ENCODE peak calls at places on chromosomes 6 and 20, in six cellular contexts. One of them, this sample, is unnamed.
A peak's percentile ranks its signal among the peaks of the same experiment; 100 is the strongest.

GRCh38 chr6:103672169-103672568 is 1187.5 kb downstream of the HACE1 start:
- DNase-seq in tibial nerve: no peak
- DNase-seq in OCI-LY7: no peak
- DNase-seq in stimulated activated CD8-positive, alpha-beta memory T cell treated with anti-CD3 and anti-CD28 coated beads, Interleukin-15, amount 100 ng/mL, for 4 hours: no peak
- DNase-seq in adrenal gland: no peak
- DNase-seq in NCI-H146: no peak
- DNase-seq in this sample: no peak

GRCh38 chr6:6751197-6751596 is 162.7 kb downstream of the LY86 start:
- DNase-seq in stimulated activated CD8-positive, alpha-beta memory T cell treated with anti-CD3 and anti-CD28 coated beads, Interleukin-15, amount 100 ng/mL, for 4 hours: no peak
- DNase-seq in OCI-LY7: no peak
- DNase-seq in tibial nerve: no peak
- DNase-seq in adrenal gland: no peak
- DNase-seq in NCI-H146: no peak
- DNase-seq in this sample: no peak

GRCh38 chr6:14726816-14727493 is 518.9 kb upstream of the JARID2 start:
- DNase-seq in stimulated activated CD8-positive, alpha-beta memory T cell treated with anti-CD3 and anti-CD28 coated beads, Interleukin-15, amount 100 ng/mL, for 4 hours: no peak
- DNase-seq in tibial nerve: no peak
- DNase-seq in OCI-LY7: no peak
- DNase-seq in NCI-H146: no peak
- DNase-seq in adrenal gland: no peak
- DNase-seq in this sample: no peak

GRCh38 chr20:20593447-20594170 is 118.8 kb downstream of the RALGAPA2 start:
- DNase-seq in adrenal gland: peak; percentile 18
- DNase-seq in NCI-H146: peak; percentile 85
- DNase-seq in OCI-LY7: peak; percentile 37
- DNase-seq in tibial nerve: peak; percentile 35
- DNase-seq in stimulated activated CD8-positive, alpha-beta memory T cell treated with anti-CD3 and anti-CD28 coated beads, Interleukin-15, amount 100 ng/mL, for 4 hours: no peak
- DNase-seq in this sample: no peak

GRCh38 chr6:26197736-26198625 is 110.8 kb downstream of the HFE start:
- DNase-seq in stimulated activated CD8-positive, alpha-beta memory T cell treated with anti-CD3 and anti-CD28 coated beads, Interleukin-15, amount 100 ng/mL, for 4 hours: no peak
- DNase-seq in OCI-LY7: peak; percentile 84
- DNase-seq in NCI-H146: peak; percentile 82
- DNase-seq in tibial nerve: no peak
- DNase-seq in adrenal gland: no peak
- DNase-seq in this sample: no peak

GRCh38 chr6:40894962-40895799 is 143.8 kb downstream of the UNC5CL start:
- DNase-seq in stimulated activated CD8-positive, alpha-beta memory T cell treated with anti-CD3 and anti-CD28 coated beads, Interleukin-15, amount 100 ng/mL, for 4 hours: no peak
- DNase-seq in OCI-LY7: no peak
- DNase-seq in NCI-H146: no peak
- DNase-seq in tibial nerve: peak; percentile 12
- DNase-seq in adrenal gland: peak; percentile 67
- DNase-seq in this sample: no peak

GRCh38 chr6:158008894-158009891 is 27.5 kb downstream of the SYNJ2 start:
- DNase-seq in adrenal gland: peak; percentile 87
- DNase-seq in stimulated activated CD8-positive, alpha-beta memory T cell treated with anti-CD3 and anti-CD28 coated beads, Interleukin-15, amount 100 ng/mL, for 4 hours: no peak
- DNase-seq in NCI-H146: no peak
- DNase-seq in tibial nerve: peak; percentile 47
- DNase-seq in OCI-LY7: no peak
- DNase-seq in this sample: no peak

GRCh38 chr6:21022343-21023107 is 488.3 kb downstream of the CDKAL1 start:
- DNase-seq in stimulated activated CD8-positive, alpha-beta memory T cell treated with anti-CD3 and anti-CD28 coated beads, Interleukin-15, amount 100 ng/mL, for 4 hours: no peak
- DNase-seq in OCI-LY7: no peak
- DNase-seq in NCI-H146: peak; percentile 79
- DNase-seq in adrenal gland: no peak
- DNase-seq in tibial nerve: no peak
- DNase-seq in this sample: no peak

GRCh38 chr6:33856655-33857054 is 52.9 kb upstream of the MLN start:
- DNase-seq in tibial nerve: no peak
- DNase-seq in stimulated activated CD8-positive, alpha-beta memory T cell treated with anti-CD3 and anti-CD28 coated beads, Interleukin-15, amount 100 ng/mL, for 4 hours: peak; percentile 32
- DNase-seq in adrenal gland: no peak
- DNase-seq in NCI-H146: no peak
- DNase-seq in OCI-LY7: no peak
- DNase-seq in this sample: no peak

GRCh38 chr20:22611636-22612035 is 27.3 kb upstream of the FOXA2 start:
- DNase-seq in stimulated activated CD8-positive, alpha-beta memory T cell treated with anti-CD3 and anti-CD28 coated beads, Interleukin-15, amount 100 ng/mL, for 4 hours: no peak
- DNase-seq in OCI-LY7: no peak
- DNase-seq in tibial nerve: no peak
- DNase-seq in NCI-H146: no peak
- DNase-seq in adrenal gland: no peak
- DNase-seq in this sample: no peak

GRCh38 chr6:71621918-71622519 is 264.3 kb upstream of the RIMS1 start:
- DNase-seq in tibial nerve: no peak
- DNase-seq in stimulated activated CD8-positive, alpha-beta memory T cell treated with anti-CD3 and anti-CD28 coated beads, Interleukin-15, amount 100 ng/mL, for 4 hours: no peak
- DNase-seq in adrenal gland: no peak
- DNase-seq in OCI-LY7: peak; percentile 4
- DNase-seq in NCI-H146: no peak
- DNase-seq in this sample: no peak

GRCh38 chr6:79646006-79646405 is 14.9 kb downstream of the SH3BGRL2 start:
- DNase-seq in adrenal gland: no peak
- DNase-seq in OCI-LY7: peak; percentile 6
- DNase-seq in stimulated activated CD8-positive, alpha-beta memory T cell treated with anti-CD3 and anti-CD28 coated beads, Interleukin-15, amount 100 ng/mL, for 4 hours: no peak
- DNase-seq in NCI-H146: peak; percentile 13
- DNase-seq in tibial nerve: no peak
- DNase-seq in this sample: no peak

GRCh38 chr6:52840763-52841585 is at the start of gene GSTA5:
- DNase-seq in adrenal gland: peak; percentile 28
- DNase-seq in OCI-LY7: no peak
- DNase-seq in stimulated activated CD8-positive, alpha-beta memory T cell treated with anti-CD3 and anti-CD28 coated beads, Interleukin-15, amount 100 ng/mL, for 4 hours: no peak
- DNase-seq in NCI-H146: no peak
- DNase-seq in tibial nerve: no peak
- DNase-seq in this sample: no peak

GRCh38 chr6:160293844-160294243 is 35.2 kb upstream of the SLC22A2 start:
- DNase-seq in NCI-H146: no peak
- DNase-seq in OCI-LY7: no peak
- DNase-seq in adrenal gland: no peak
- DNase-seq in stimulated activated CD8-positive, alpha-beta memory T cell treated with anti-CD3 and anti-CD28 coated beads, Interleukin-15, amount 100 ng/mL, for 4 hours: no peak
- DNase-seq in tibial nerve: peak; percentile 8
- DNase-seq in this sample: no peak

GRCh38 chr20:22303523-22303922 is 280.8 kb downstream of the FOXA2 start:
- DNase-seq in OCI-LY7: no peak
- DNase-seq in stimulated activated CD8-positive, alpha-beta memory T cell treated with anti-CD3 and anti-CD28 coated beads, Interleukin-15, amount 100 ng/mL, for 4 hours: no peak
- DNase-seq in tibial nerve: no peak
- DNase-seq in NCI-H146: no peak
- DNase-seq in adrenal gland: no peak
- DNase-seq in this sample: no peak

GRCh38 chr6:16737389-16737788 is 23.9 kb downstream of the ATXN1 start:
- DNase-seq in tibial nerve: no peak
- DNase-seq in NCI-H146: no peak
- DNase-seq in stimulated activated CD8-positive, alpha-beta memory T cell treated with anti-CD3 and anti-CD28 coated beads, Interleukin-15, amount 100 ng/mL, for 4 hours: no peak
- DNase-seq in OCI-LY7: no peak
- DNase-seq in adrenal gland: no peak
- DNase-seq in this sample: no peak

GRCh38 chr20:17637413-17637780 is 44.6 kb downstream of the RRBP1 start:
- DNase-seq in tibial nerve: no peak
- DNase-seq in OCI-LY7: no peak
- DNase-seq in adrenal gland: no peak
- DNase-seq in stimulated activated CD8-positive, alpha-beta memory T cell treated with anti-CD3 and anti-CD28 coated beads, Interleukin-15, amount 100 ng/mL, for 4 hours: no peak
- DNase-seq in NCI-H146: no peak
- DNase-seq in this sample: no peak

GRCh38 chr6:167849846-167850459 is 23.2 kb downstream of the AFDN start:
- DNase-seq in stimulated activated CD8-positive, alpha-beta memory T cell treated with anti-CD3 and anti-CD28 coated beads, Interleukin-15, amount 100 ng/mL, for 4 hours: no peak
- DNase-seq in OCI-LY7: no peak
- DNase-seq in adrenal gland: no peak
- DNase-seq in NCI-H146: no peak
- DNase-seq in tibial nerve: no peak
- DNase-seq in this sample: no peak

GRCh38 chr20:44700306-44700705 is 14.9 kb upstream of the CCN5 start:
- DNase-seq in stimulated activated CD8-positive, alpha-beta memory T cell treated with anti-CD3 and anti-CD28 coated beads, Interleukin-15, amount 100 ng/mL, for 4 hours: no peak
- DNase-seq in adrenal gland: no peak
- DNase-seq in tibial nerve: no peak
- DNase-seq in NCI-H146: peak; percentile 77
- DNase-seq in OCI-LY7: no peak
- DNase-seq in this sample: no peak

GRCh38 chr6:3379482-3380060 is 77.3 kb downstream of the SLC22A23 start:
- DNase-seq in NCI-H146: peak; percentile 56
- DNase-seq in OCI-LY7: no peak
- DNase-seq in stimulated activated CD8-positive, alpha-beta memory T cell treated with anti-CD3 and anti-CD28 coated beads, Interleukin-15, amount 100 ng/mL, for 4 hours: no peak
- DNase-seq in tibial nerve: no peak
- DNase-seq in adrenal gland: no peak
- DNase-seq in this sample: no peak

GRCh38 chr6:22825210-22825609 is 255.8 kb downstream of the HDGFL1 start:
- DNase-seq in adrenal gland: no peak
- DNase-seq in tibial nerve: no peak
- DNase-seq in NCI-H146: no peak
- DNase-seq in stimulated activated CD8-positive, alpha-beta memory T cell treated with anti-CD3 and anti-CD28 coated beads, Interleukin-15, amount 100 ng/mL, for 4 hours: no peak
- DNase-seq in OCI-LY7: no peak
- DNase-seq in this sample: no peak

GRCh38 chr6:4640139-4640538 is 136.1 kb upstream of the CDYL start:
- DNase-seq in stimulated activated CD8-positive, alpha-beta memory T cell treated with anti-CD3 and anti-CD28 coated beads, Interleukin-15, amount 100 ng/mL, for 4 hours: no peak
- DNase-seq in NCI-H146: no peak
- DNase-seq in adrenal gland: no peak
- DNase-seq in tibial nerve: no peak
- DNase-seq in OCI-LY7: no peak
- DNase-seq in this sample: no peak

GRCh38 chr6:130927305-130927704 is 100.1 kb downstream of the SMLR1 start:
- DNase-seq in tibial nerve: no peak
- DNase-seq in stimulated activated CD8-positive, alpha-beta memory T cell treated with anti-CD3 and anti-CD28 coated beads, Interleukin-15, amount 100 ng/mL, for 4 hours: no peak
- DNase-seq in OCI-LY7: no peak
- DNase-seq in adrenal gland: no peak
- DNase-seq in NCI-H146: peak; percentile 96
- DNase-seq in this sample: no peak

GRCh38 chr6:39980839-39981580 is 46.7 kb upstream of the MOCS1 start:
- DNase-seq in adrenal gland: peak; percentile 38
- DNase-seq in stimulated activated CD8-positive, alpha-beta memory T cell treated with anti-CD3 and anti-CD28 coated beads, Interleukin-15, amount 100 ng/mL, for 4 hours: no peak
- DNase-seq in OCI-LY7: peak; percentile 34
- DNase-seq in NCI-H146: peak; percentile 49
- DNase-seq in tibial nerve: peak; percentile 65
- DNase-seq in this sample: no peak

GRCh38 chr6:34476462-34476861 is 10.6 kb downstream of the PACSIN1 start:
- DNase-seq in stimulated activated CD8-positive, alpha-beta memory T cell treated with anti-CD3 and anti-CD28 coated beads, Interleukin-15, amount 100 ng/mL, for 4 hours: no peak
- DNase-seq in tibial nerve: no peak
- DNase-seq in OCI-LY7: no peak
- DNase-seq in adrenal gland: no peak
- DNase-seq in NCI-H146: peak; percentile 19
- DNase-seq in this sample: no peak

GRCh38 chr20:49699200-49699992 is 14.3 kb downstream of the B4GALT5 start:
- DNase-seq in OCI-LY7: no peak
- DNase-seq in stimulated activated CD8-positive, alpha-beta memory T cell treated with anti-CD3 and anti-CD28 coated beads, Interleukin-15, amount 100 ng/mL, for 4 hours: no peak
- DNase-seq in tibial nerve: no peak
- DNase-seq in adrenal gland: no peak
- DNase-seq in NCI-H146: no peak
- DNase-seq in this sample: no peak

GRCh38 chr20:7723284-7723683 is 217.0 kb downstream of the HAO1 start:
- DNase-seq in stimulated activated CD8-positive, alpha-beta memory T cell treated with anti-CD3 and anti-CD28 coated beads, Interleukin-15, amount 100 ng/mL, for 4 hours: no peak
- DNase-seq in adrenal gland: no peak
- DNase-seq in NCI-H146: no peak
- DNase-seq in OCI-LY7: no peak
- DNase-seq in tibial nerve: no peak
- DNase-seq in this sample: no peak

GRCh38 chr6:65248211-65248610 is 458.8 kb downstream of the EYS start:
- DNase-seq in NCI-H146: no peak
- DNase-seq in OCI-LY7: no peak
- DNase-seq in tibial nerve: no peak
- DNase-seq in adrenal gland: no peak
- DNase-seq in stimulated activated CD8-positive, alpha-beta memory T cell treated with anti-CD3 and anti-CD28 coated beads, Interleukin-15, amount 100 ng/mL, for 4 hours: no peak
- DNase-seq in this sample: no peak

GRCh38 chr20:41717464-41717863 is 99.3 kb upstream of the CHD6 start:
- DNase-seq in NCI-H146: peak; percentile 89
- DNase-seq in stimulated activated CD8-positive, alpha-beta memory T cell treated with anti-CD3 and anti-CD28 coated beads, Interleukin-15, amount 100 ng/mL, for 4 hours: no peak
- DNase-seq in tibial nerve: no peak
- DNase-seq in OCI-LY7: no peak
- DNase-seq in adrenal gland: peak; percentile 60
- DNase-seq in this sample: no peak

GRCh38 chr6:134063121-134063965 is 10.9 kb upstream of the SLC2A12 start:
- DNase-seq in adrenal gland: no peak
- DNase-seq in stimulated activated CD8-positive, alpha-beta memory T cell treated with anti-CD3 and anti-CD28 coated beads, Interleukin-15, amount 100 ng/mL, for 4 hours: no peak
- DNase-seq in tibial nerve: no peak
- DNase-seq in NCI-H146: peak; percentile 62
- DNase-seq in OCI-LY7: no peak
- DNase-seq in this sample: no peak

GRCh38 chr6:165663736-165664552 is 903 bp upstream of the PDE10A start:
- DNase-seq in tibial nerve: no peak
- DNase-seq in adrenal gland: no peak
- DNase-seq in OCI-LY7: no peak
- DNase-seq in stimulated activated CD8-positive, alpha-beta memory T cell treated with anti-CD3 and anti-CD28 coated beads, Interleukin-15, amount 100 ng/mL, for 4 hours: no peak
- DNase-seq in NCI-H146: no peak
- DNase-seq in this sample: no peak

GRCh38 chr20:51335329-51335841 is 207.1 kb downstream of the NFATC2 start:
- DNase-seq in tibial nerve: no peak
- DNase-seq in OCI-LY7: no peak
- DNase-seq in NCI-H146: no peak
- DNase-seq in stimulated activated CD8-positive, alpha-beta memory T cell treated with anti-CD3 and anti-CD28 coated beads, Interleukin-15, amount 100 ng/mL, for 4 hours: no peak
- DNase-seq in adrenal gland: no peak
- DNase-seq in this sample: no peak

GRCh38 chr6:15893556-15894253 is 230.9 kb upstream of the DTNBP1 start:
- DNase-seq in NCI-H146: peak; percentile 37
- DNase-seq in OCI-LY7: peak; percentile 57
- DNase-seq in stimulated activated CD8-positive, alpha-beta memory T cell treated with anti-CD3 and anti-CD28 coated beads, Interleukin-15, amount 100 ng/mL, for 4 hours: no peak
- DNase-seq in adrenal gland: no peak
- DNase-seq in tibial nerve: no peak
- DNase-seq in this sample: no peak

GRCh38 chr6:2467929-2468600 is 222.7 kb upstream of the GMDS start:
- DNase-seq in stimulated activated CD8-positive, alpha-beta memory T cell treated with anti-CD3 and anti-CD28 coated beads, Interleukin-15, amount 100 ng/mL, for 4 hours: no peak
- DNase-seq in NCI-H146: no peak
- DNase-seq in adrenal gland: no peak
- DNase-seq in tibial nerve: no peak
- DNase-seq in OCI-LY7: no peak
- DNase-seq in this sample: no peak

GRCh38 chr6:170459451-170459850 is 93.7 kb downstream of the PSMB1 start:
- DNase-seq in tibial nerve: no peak
- DNase-seq in adrenal gland: no peak
- DNase-seq in NCI-H146: no peak
- DNase-seq in stimulated activated CD8-positive, alpha-beta memory T cell treated with anti-CD3 and anti-CD28 coated beads, Interleukin-15, amount 100 ng/mL, for 4 hours: peak; percentile 16
- DNase-seq in OCI-LY7: no peak
- DNase-seq in this sample: no peak

GRCh38 chr20:32580970-32581838 is 3.9 kb downstream of the NOL4L start:
- DNase-seq in NCI-H146: no peak
- DNase-seq in OCI-LY7: peak; percentile 33
- DNase-seq in adrenal gland: no peak
- DNase-seq in stimulated activated CD8-positive, alpha-beta memory T cell treated with anti-CD3 and anti-CD28 coated beads, Interleukin-15, amount 100 ng/mL, for 4 hours: no peak
- DNase-seq in tibial nerve: no peak
- DNase-seq in this sample: no peak